ENCODE peak calls at places on chromosomes 7 and 10, in ten cellular contexts. T is endothelial cell, W is psoas muscle, O is HFF-Myc, G is astrocyte of the spinal cord, C is A549, L is left ventricle myocardium inferior, V is AG09309, Z is mesothelial cell of epicardium, E is GM10248. S is an unnamed sample.
A peak's percentile ranks its signal among the peaks of the same experiment; 100 is the strongest.

GRCh38 chr7:128106840-128107239 is 75.6 kb upstream of the LRRC4 start:
- DNase-seq in Z (no peak), E (no peak), G (no peak), T (no peak), C (no peak), W (no peak), O (no peak), V (no peak), L (no peak), S (no peak)

GRCh38 chr7:69659964-69660363 is 61.7 kb downstream of the AUTS2 start:
- DNase-seq in V (no peak), C (no peak), W (no peak), O (no peak), L (no peak), E (no peak), Z (no peak), T (no peak), G (peak; percentile 37), S (no peak)

GRCh38 chr7:45988405-45989057 is 67.5 kb upstream of the IGFBP3 start:
- DNase-seq in Z (no peak), G (no peak), E (no peak), T (no peak), V (no peak), C (no peak), W (no peak), L (no peak), O (no peak), S (no peak)

GRCh38 chr7:73418113-73418703 is 15.4 kb upstream of the FZD9 start:
- DNase-seq in O (no peak), Z (no peak), G (no peak), V (no peak), T (no peak), L (no peak), E (no peak), C (no peak), W (no peak), S (peak; percentile 3)

GRCh38 chr7:90520484-90520883 is 51.0 kb downstream of the PTTG1IP2 start:
- DNase-seq in Z (no peak), L (no peak), W (no peak), C (no peak), O (no peak), G (no peak), E (no peak), V (no peak), T (no peak), S (no peak)

GRCh38 chr10:108970016-108970415 is 953.3 kb downstream of the XPNPEP1 start:
- DNase-seq in Z (peak; percentile 44), W (no peak), O (peak; percentile 10), G (peak; percentile 15), L (no peak), C (no peak), T (peak; percentile 43), E (peak; percentile 5), V (no peak), S (peak; percentile 3)

GRCh38 chr10:114367676-114368391 is 36.5 kb downstream of the AFAP1L2 start:
- DNase-seq in L (no peak), Z (no peak), E (no peak), W (no peak), T (no peak), V (no peak), O (no peak), C (peak; percentile 61), G (peak; percentile 32), S (no peak)

GRCh38 chr10:29304259-29305030 is 15.6 kb downstream of the LYZL1 start:
- DNase-seq in G (peak; percentile 73), V (peak; percentile 23), L (peak; percentile 26), O (peak; percentile 37), W (no peak), C (peak; percentile 79), E (peak; percentile 60), T (peak; percentile 65), Z (peak; percentile 70), S (peak; percentile 72)

GRCh38 chr10:61899045-61899444 is 2.5 kb upstream of the ARID5B start:
- DNase-seq in G (peak; percentile 76), E (no peak), C (no peak), T (no peak), W (no peak), O (no peak), V (no peak), L (no peak), Z (no peak), S (no peak)

GRCh38 chr10:82866424-82867020 is 991.5 kb downstream of the NRG3 start:
- DNase-seq in V (peak; percentile 35), G (peak; percentile 53), T (no peak), E (no peak), Z (no peak), C (no peak), O (no peak), L (no peak), W (no peak), S (no peak)

GRCh38 chr7:31129067-31129466 is 77.0 kb downstream of the ADCYAP1R1 start:
- DNase-seq in V (no peak), O (no peak), C (no peak), E (no peak), Z (no peak), L (no peak), W (no peak), G (no peak), T (no peak), S (no peak)

GRCh38 chr7:31137234-31137633 is 85.1 kb downstream of the ADCYAP1R1 start:
- DNase-seq in C (no peak), W (no peak), E (no peak), Z (no peak), O (no peak), V (no peak), G (no peak), T (no peak), L (no peak), S (no peak)

GRCh38 chr7:31133497-31133896 is 81.4 kb downstream of the ADCYAP1R1 start:
- DNase-seq in L (no peak), C (no peak), Z (no peak), W (no peak), O (no peak), G (no peak), V (no peak), E (no peak), T (no peak), S (no peak)

GRCh38 chr7:31134246-31135188 is 82.4 kb downstream of the ADCYAP1R1 start:
- DNase-seq in V (peak; percentile 5), Z (peak; percentile 74), C (peak; percentile 67), G (peak; percentile 67), E (peak; percentile 75), T (peak; percentile 83), L (peak; percentile 51), W (peak; percentile 71), O (peak; percentile 54), S (peak; percentile 74)
- TF ChIP-seq CTCF in V (peak; percentile 80), Z (peak; percentile 73), C (peak; percentile 79), G (peak; percentile 66), E (peak; percentile 71), T (peak; percentile 75), L (peak; percentile 81), W (peak; percentile 61), O (peak; percentile 74), S (peak; percentile 57)

DNA sequence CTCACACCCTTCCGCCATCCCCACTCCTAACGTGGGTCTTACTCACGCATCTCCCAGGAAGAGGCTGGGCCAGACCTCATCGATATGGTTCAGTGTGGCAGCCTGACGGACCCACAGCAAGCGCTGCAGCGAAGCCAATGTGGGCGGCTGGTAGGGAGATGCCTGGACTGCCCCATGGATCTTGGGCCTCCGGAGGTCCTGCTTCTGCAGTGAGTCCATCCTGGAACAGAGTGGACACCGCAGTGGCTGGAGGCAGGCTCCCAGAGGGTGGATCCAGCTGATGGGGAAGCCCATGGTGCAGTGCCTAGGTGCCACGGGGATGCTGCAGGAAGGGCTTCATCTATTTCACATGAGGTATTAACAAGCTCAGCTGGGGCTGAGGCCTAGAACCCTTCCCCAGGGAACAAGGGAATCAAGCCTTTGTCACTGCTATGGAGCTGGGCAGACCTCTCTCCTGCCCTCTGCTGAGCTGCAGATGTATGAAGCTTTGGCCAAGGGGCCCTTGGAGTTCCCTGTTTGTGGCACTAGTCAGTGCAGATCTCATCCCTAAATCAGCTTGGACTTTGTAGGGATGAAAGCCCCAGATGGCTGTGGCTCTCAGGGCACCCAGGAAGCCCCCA is 13.7 kb upstream of the SAMD8 start:
- DNase-seq in L (no peak), O (no peak), E (no peak), W (no peak), Z (no peak), V (no peak), C (no peak), G (peak; percentile 11), T (no peak), S (no peak)
- TF ChIP-seq CTCF in L (peak; percentile 38), O (peak; percentile 38), E (peak; percentile 35), W (no peak), Z (no peak), V (peak; percentile 53), C (no peak), G (peak; percentile 46), T (no peak), S (peak; percentile 23)

DNA sequence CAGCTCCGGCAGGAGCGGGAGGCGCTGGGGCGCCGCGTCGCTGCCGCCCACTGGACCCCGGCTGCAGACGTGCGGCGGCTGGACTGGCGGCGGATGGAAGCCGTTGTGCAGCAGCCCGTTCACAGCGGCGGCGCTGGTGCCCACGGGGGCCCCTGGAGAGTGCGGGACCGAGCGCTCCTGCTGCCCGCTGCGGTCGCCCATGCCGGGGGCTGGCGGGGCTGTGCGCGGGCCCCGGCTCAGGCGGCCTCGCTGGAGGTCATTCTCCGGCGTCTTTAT is 413 bp downstream of the PANK1 start:
- DNase-seq in G (no peak), L (no peak), C (peak; percentile 27), E (peak; percentile 52), V (no peak), Z (peak; percentile 69), O (no peak), T (no peak), W (no peak), S (no peak)
- TF ChIP-seq CTCF in G (no peak), L (no peak), C (no peak), E (peak; percentile 5), V (no peak), Z (no peak), O (no peak), T (no peak), W (no peak), S (no peak)

GRCh38 chr7:151669762-151670161 is 150.1 kb upstream of the RHEB start:
- DNase-seq in G (no peak), C (no peak), Z (no peak), O (no peak), E (no peak), W (no peak), V (no peak), T (no peak), L (no peak), S (no peak)

GRCh38 chr7:151665363-151665762 is 145.7 kb upstream of the RHEB start:
- DNase-seq in O (no peak), W (no peak), V (peak; percentile 69), T (no peak), C (no peak), E (no peak), G (peak; percentile 93), Z (no peak), L (peak; percentile 75), S (no peak)

GRCh38 chr7:151663382-151664100 is 143.8 kb upstream of the RHEB start:
- DNase-seq in L (no peak), V (no peak), G (no peak), O (no peak), Z (no peak), E (no peak), C (no peak), W (no peak), T (no peak), S (no peak)

GRCh38 chr7:151664268-151664667 is 144.6 kb upstream of the RHEB start:
- DNase-seq in Z (no peak), C (no peak), G (no peak), T (no peak), V (no peak), E (no peak), L (no peak), O (no peak), W (no peak), S (no peak)

GRCh38 chr7:151666886-151667285 is 147.2 kb upstream of the RHEB start:
- DNase-seq in C (no peak), L (no peak), V (no peak), G (no peak), Z (no peak), T (no peak), E (no peak), W (no peak), O (no peak), S (no peak)
- TF ChIP-seq CTCF in C (no peak), L (no peak), V (no peak), G (no peak), Z (no peak), T (no peak), E (no peak), W (no peak), O (no peak), S (no peak)